ENCODE peak calls at places on chromosomes 1 and 21, in five cellular contexts. U, R, Z, H and Q are unnamed samples.

GRCh38 chr1:31799196-31799894 is 16.5 kb downstream of the SPOCD1 start:
- DNase-seq in U (no peak), R (no peak), Z (no peak), H (no peak), Q (no peak)

GRCh38 chr1:226100436-226101347 is 38.2 kb downstream of the H3-3A start:
- DNase-seq in U (no peak), R (no peak), Z (peak), H (peak), Q (peak)

GRCh38 chr21:46297311-46298082 is 11.4 kb downstream of the YBEY start:
- DNase-seq in U (no peak), R (no peak), Z (peak), H (no peak), Q (peak)

GRCh38 chr1:73907051-73907450 is 290.9 kb downstream of the LRRIQ3 start:
- DNase-seq in U (no peak), R (no peak), Z (no peak), H (no peak), Q (no peak)

GRCh38 chr21:33731447-33731846 is 89.1 kb downstream of the ITSN1 start:
- DNase-seq in U (no peak), R (peak), Z (no peak), H (no peak), Q (no peak)

GRCh38 chr1:243286409-243287127 is 30.7 kb downstream of the SDCCAG8 start:
- DNase-seq in U (no peak), R (no peak), Z (no peak), H (no peak), Q (peak)

GRCh38 chr1:107352850-107353249 is 212.0 kb downstream of the NTNG1 start:
- DNase-seq in U (no peak), R (no peak), Z (no peak), H (no peak), Q (no peak)

GRCh38 chr1:181033128-181033798 is 520 bp upstream of the MR1 start:
- DNase-seq in U (no peak), R (peak), Z (no peak), H (peak), Q (peak)

GRCh38 chr1:47921935-47922415 is 75.2 kb downstream of the TRABD2B start:
- DNase-seq in U (no peak), R (no peak), Z (no peak), H (no peak), Q (no peak)

GRCh38 chr1:154220970-154221814 is 437 bp downstream of the UBAP2L start:
- DNase-seq in U (peak), R (peak), Z (peak), H (peak), Q (peak)

GRCh38 chr21:45981641-45982255 is at the start of gene COL6A1:
- DNase-seq in U (peak), R (no peak), Z (peak), H (peak), Q (peak)

GRCh38 chr1:172893146-172893841 is 157.4 kb downstream of the TNFSF18 start:
- DNase-seq in U (no peak), R (peak), Z (no peak), H (no peak), Q (peak)

GRCh38 chr1:41813755-41814694 is 104.7 kb downstream of the HIVEP3 start:
- DNase-seq in U (no peak), R (no peak), Z (no peak), H (no peak), Q (no peak)

GRCh38 chr1:209685835-209686234 is 10.6 kb downstream of the G0S2 start:
- DNase-seq in U (no peak), R (no peak), Z (peak), H (no peak), Q (no peak)

GRCh38 chr1:21818661-21819060 is 6.6 kb downstream of the LDLRAD2 start:
- DNase-seq in U (peak), R (peak), Z (peak), H (no peak), Q (peak)

GRCh38 chr1:89125571-89126233 is at the start of gene GBP2:
- DNase-seq in U (no peak), R (peak), Z (no peak), H (no peak), Q (peak)

GRCh38 chr1:228280961-228281591 is 73.2 kb downstream of the OBSCN start:
- DNase-seq in U (no peak), R (no peak), Z (no peak), H (peak), Q (no peak)

GRCh38 chr1:103250441-103250861 is 142.1 kb upstream of the COL11A1 start:
- DNase-seq in U (no peak), R (no peak), Z (peak), H (no peak), Q (peak)

GRCh38 chr1:38941527-38942019 is at the start of gene RHBDL2:
- DNase-seq in U (no peak), R (peak), Z (no peak), H (peak), Q (no peak)

GRCh38 chr1:51829058-51829457 is 49.5 kb downstream of the NRDC start:
- DNase-seq in U (no peak), R (peak), Z (no peak), H (no peak), Q (no peak)

GRCh38 chr1:110634455-110635281 is 28.5 kb upstream of the KCNA2 start:
- DNase-seq in U (no peak), R (peak), Z (no peak), H (peak), Q (no peak)

GRCh38 chr1:50735443-50735842 is 224.6 kb downstream of the FAF1 start:
- DNase-seq in U (peak), R (peak), Z (no peak), H (no peak), Q (peak)

GRCh38 chr1:55314740-55315139 is 99.6 kb upstream of the USP24 start:
- DNase-seq in U (no peak), R (no peak), Z (no peak), H (no peak), Q (no peak)

GRCh38 chr1:50080904-50081586 is 27.7 kb upstream of the ELAVL4 start:
- DNase-seq in U (no peak), R (peak), Z (peak), H (no peak), Q (peak)